ENCODE peak calls at places on chromosomes 6 and 20, in nine cellular contexts. Y is AG09309; V is foreskin fibroblast; N is epithelial cell of esophagus; F is tibial artery; U is CD8-positive, alpha-beta T cell; H is mesenchymal stem cell; W is CD4-positive, alpha-beta memory T cell; D is IMR-90. L is an unnamed sample.

GRCh38 chr6:31401403-31401802 is 2.0 kb upstream of the MICA start:
- DNase-seq in F (peak), D (peak), V (peak), W (peak), Y (peak), N (peak), U (no peak), H (peak), L (peak)

GRCh38 chr20:58882704-58883089 is 30.2 kb downstream of the GNAS start:
- DNase-seq in U (no peak), F (no peak), N (no peak), Y (no peak), D (no peak), H (no peak), V (no peak), W (no peak), L (no peak)

GRCh38 chr6:47057830-47058540 is 15.9 kb upstream of the ADGRF1 start:
- DNase-seq in V (no peak), W (no peak), U (no peak), N (peak), H (peak), F (no peak), Y (no peak), D (no peak), L (no peak)

GRCh38 chr20:16493486-16493885 is 79.8 kb downstream of the KIF16B start:
- DNase-seq in Y (no peak), D (no peak), N (no peak), W (no peak), H (no peak), V (no peak), F (no peak), U (no peak), L (no peak)

GRCh38 chr6:40852667-40853383 is 186.2 kb downstream of the UNC5CL start:
- DNase-seq in H (peak), U (no peak), Y (peak), V (peak), W (no peak), F (no peak), D (no peak), N (peak), L (no peak)

GRCh38 chr6:14292119-14292518 is 174.5 kb downstream of the CD83 start:
- DNase-seq in U (no peak), W (no peak), H (no peak), D (no peak), F (no peak), V (no peak), Y (no peak), N (peak), L (no peak)

GRCh38 chr6:148317051-148317450 is 25.6 kb upstream of the SASH1 start:
- DNase-seq in Y (no peak), N (no peak), W (no peak), F (no peak), H (no peak), U (no peak), V (no peak), D (no peak), L (no peak)

GRCh38 chr6:168440520-168441433 is at the start of gene SMOC2:
- DNase-seq in Y (no peak), W (no peak), D (no peak), U (no peak), H (no peak), V (no peak), N (no peak), F (no peak), L (no peak)

GRCh38 chr6:95723638-95724037 is 146.3 kb downstream of the MANEA start:
- DNase-seq in Y (no peak), H (no peak), F (no peak), W (no peak), D (no peak), V (no peak), N (peak), U (no peak), L (no peak)

GRCh38 chr6:150238294-150238693 is 95.5 kb downstream of the PPP1R14C start:
- DNase-seq in H (no peak), W (no peak), N (peak), D (peak), F (no peak), Y (no peak), U (no peak), V (peak), L (no peak)

GRCh38 chr6:42452171-42453026 is 673 bp upstream of the TRERF1 start:
- DNase-seq in Y (no peak), N (peak), H (peak), V (peak), W (peak), F (peak), D (peak), U (peak), L (no peak)

GRCh38 chr20:14418441-14418840 is 81.0 kb upstream of the FLRT3 start:
- DNase-seq in V (no peak), Y (no peak), U (no peak), W (no peak), F (no peak), H (no peak), N (no peak), D (no peak), L (no peak)

GRCh38 chr20:16256981-16257380 is 316.3 kb downstream of the KIF16B start:
- DNase-seq in F (no peak), N (no peak), D (no peak), U (no peak), H (no peak), V (no peak), Y (no peak), W (no peak), L (no peak)

GRCh38 chr20:41249371-41249770 is 68.2 kb downstream of the ZHX3 start:
- DNase-seq in W (no peak), Y (peak), H (peak), V (peak), D (peak), U (no peak), F (peak), N (peak), L (peak)

GRCh38 chr20:4812216-4812615 is 90.5 kb downstream of the PRND start:
- DNase-seq in N (no peak), V (no peak), U (no peak), D (no peak), W (no peak), Y (no peak), H (no peak), F (no peak), L (no peak)

GRCh38 chr6:170269151-170269872 is 21.6 kb downstream of the DLL1 start:
- DNase-seq in H (no peak), D (no peak), Y (no peak), U (no peak), N (no peak), F (no peak), V (no peak), W (no peak), L (no peak)

GRCh38 chr20:58699246-58700107 is 6.9 kb downstream of the NPEPL1 start:
- DNase-seq in V (no peak), W (no peak), D (no peak), U (no peak), H (no peak), N (no peak), Y (no peak), F (peak), L (no peak)

GRCh38 chr6:28719275-28719940 is 193.7 kb downstream of the GPX5 start:
- DNase-seq in D (peak), H (no peak), Y (no peak), U (no peak), F (no peak), W (no peak), V (peak), N (peak), L (no peak)

GRCh38 chr6:20589266-20589665 is 55.0 kb downstream of the CDKAL1 start:
- DNase-seq in V (peak), D (no peak), F (no peak), Y (no peak), W (no peak), H (no peak), U (no peak), N (peak), L (no peak)

GRCh38 chr20:32894711-32895355 is 36.1 kb downstream of the EFCAB8 start:
- DNase-seq in W (no peak), F (no peak), D (no peak), V (no peak), N (peak), Y (no peak), U (no peak), H (no peak), L (no peak)
- H3K4me3 ChIP-seq in W (no peak), F (no peak), D (no peak), V (no peak), N (no peak), Y (no peak), U (no peak), H (no peak), L (no peak)

DNA sequence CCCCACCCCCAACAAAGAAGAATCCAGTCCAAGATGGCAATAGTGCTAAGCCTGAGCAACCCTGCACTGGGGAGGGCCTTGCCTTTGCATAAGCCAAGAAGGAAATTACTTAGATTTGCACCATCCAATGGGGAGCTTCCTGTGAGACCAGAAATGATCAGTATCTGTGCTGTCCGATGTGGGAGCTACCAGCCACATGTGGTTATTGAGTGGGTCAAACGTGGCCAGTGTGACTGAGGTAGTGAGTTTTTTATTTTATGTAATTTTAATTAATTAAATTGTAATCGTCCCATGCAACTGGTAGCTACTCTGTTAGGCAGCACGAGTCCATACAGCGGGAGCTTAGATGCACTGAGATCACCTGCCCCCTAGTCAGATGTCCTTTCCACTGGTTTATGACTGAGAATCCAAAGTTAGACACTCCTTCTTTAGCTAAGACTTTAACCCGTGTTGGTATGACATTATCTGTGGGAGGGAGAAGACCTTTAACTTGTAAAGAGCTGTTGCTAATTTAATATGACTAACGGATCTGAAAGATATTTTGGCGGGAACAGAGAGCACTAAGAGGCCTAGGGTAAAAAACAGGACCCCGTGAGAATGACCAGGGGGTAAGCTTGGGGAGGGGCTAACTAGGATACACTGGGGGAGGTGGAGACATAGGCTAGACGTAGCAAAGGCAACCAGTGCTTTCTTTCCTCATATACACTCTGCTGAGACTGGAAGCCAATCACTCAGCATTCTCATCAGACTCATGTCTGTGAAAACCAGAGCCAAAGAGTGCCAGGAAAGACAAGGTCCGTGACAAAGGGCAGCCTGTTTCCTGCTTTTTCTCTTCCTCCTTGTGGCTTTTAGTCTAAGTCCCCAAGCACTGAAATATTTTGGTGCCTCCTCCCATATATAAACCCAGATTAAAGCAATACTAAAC is 97.6 kb upstream of the NEDD9 start:
- DNase-seq in F (no peak), Y (no peak), V (no peak), N (no peak), W (no peak), U (no peak), D (no peak), H (no peak), L (no peak)
- H3K4me3 ChIP-seq in F (no peak), Y (no peak), V (no peak), N (no peak), W (no peak), U (no peak), D (no peak), H (no peak), L (no peak)

GRCh38 chr6:27544612-27545260 is 71.8 kb upstream of the ZNF184 start:
- DNase-seq in V (peak), F (no peak), D (no peak), N (no peak), W (no peak), U (no peak), Y (no peak), H (no peak), L (no peak)

GRCh38 chr6:27542485-27542884 is 69.6 kb upstream of the ZNF184 start:
- DNase-seq in Y (no peak), D (no peak), F (no peak), W (no peak), V (no peak), N (no peak), H (no peak), U (no peak), L (no peak)

GRCh38 chr6:27541932-27542297 is 69.0 kb upstream of the ZNF184 start:
- DNase-seq in W (no peak), Y (no peak), V (no peak), N (no peak), F (no peak), U (no peak), D (no peak), H (no peak), L (no peak)

GRCh38 chr6:27539551-27539950 is 66.6 kb upstream of the ZNF184 start:
- DNase-seq in F (no peak), Y (no peak), D (no peak), U (no peak), W (no peak), V (no peak), N (no peak), H (no peak), L (no peak)

GRCh38 chr6:27541212-27541931 is 68.5 kb upstream of the ZNF184 start:
- DNase-seq in D (peak), W (no peak), H (no peak), N (peak), V (peak), F (no peak), U (no peak), Y (no peak), L (no peak)
- H3K4me3 ChIP-seq in D (no peak), W (no peak), H (no peak), N (no peak), V (no peak), F (no peak), U (no peak), Y (no peak), L (no peak)

DNA sequence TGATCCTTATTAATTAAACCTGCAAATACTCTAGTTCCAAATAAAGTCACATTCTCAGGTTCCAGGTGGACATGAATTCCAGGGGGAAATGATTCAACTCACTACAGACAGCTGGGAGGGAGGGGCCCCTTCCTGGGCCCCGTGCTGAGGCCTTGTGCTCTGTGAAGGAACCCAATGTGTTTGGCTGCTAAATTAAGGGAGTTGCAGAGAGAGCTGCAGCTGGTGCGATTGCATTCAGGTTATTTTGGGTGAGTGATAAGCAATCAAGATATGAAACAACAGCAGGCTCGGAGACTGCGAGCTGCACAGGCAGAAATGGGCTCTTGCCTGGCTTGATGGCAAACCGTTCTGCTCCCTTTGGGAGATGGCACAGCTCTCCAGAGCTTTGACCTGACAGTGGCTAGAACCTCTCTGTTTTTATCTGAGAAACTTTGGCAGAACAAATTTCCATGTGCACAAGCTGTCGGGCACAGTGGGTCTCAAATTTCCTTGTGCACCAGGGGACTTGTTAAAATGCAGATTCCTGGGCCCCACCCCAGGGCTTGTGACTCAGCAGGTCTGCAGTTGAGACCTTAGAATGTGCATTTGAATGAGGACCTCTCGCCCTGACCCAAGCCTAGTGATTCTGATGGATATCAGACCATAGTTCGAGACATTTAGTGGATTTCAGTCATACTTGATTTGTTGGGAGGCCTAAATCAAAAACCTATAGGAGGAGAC is 9.8 kb downstream of the MAPK13 start:
- DNase-seq in D (no peak), V (no peak), W (no peak), Y (no peak), N (no peak), F (no peak), H (no peak), U (no peak), L (no peak)
- H3K4me3 ChIP-seq in D (no peak), V (no peak), W (no peak), Y (no peak), N (no peak), F (no peak), H (no peak), U (no peak), L (no peak)

L was measured in right atrium auricular region.